ENCODE peak calls at places on chromosomes 6 and 20, in six cellular contexts. One of them, this sample, is unnamed. For H3K9me3 and H3K4me1, the result is how much of the 10 kb centered on the place peaks cover.

GRCh38 chr6:27242589-27243265 is 4.8 kb upstream of the PRSS16 start:
- DNase-seq in neuronal stem cell: no peak
- DNase-seq in ascending aorta: no peak
- DNase-seq in breast epithelium: no peak
- DNase-seq in right cardiac atrium: no peak
- DNase-seq in stomach: no peak
- DNase-seq in this sample: no peak

GRCh38 chr20:20215976-20216727 is 151.8 kb upstream of the INSM1 start:
- DNase-seq in stomach: no peak
- DNase-seq in right cardiac atrium: peak
- DNase-seq in neuronal stem cell: no peak
- DNase-seq in ascending aorta: no peak
- DNase-seq in breast epithelium: no peak
- DNase-seq in this sample: no peak

GRCh38 chr6:95501032-95501904 is 76.1 kb upstream of the MANEA start:
- DNase-seq in stomach: no peak
- DNase-seq in neuronal stem cell: no peak
- DNase-seq in breast epithelium: no peak
- DNase-seq in right cardiac atrium: no peak
- DNase-seq in ascending aorta: no peak
- DNase-seq in this sample: no peak

GRCh38 chr20:22502731-22503191 is 81.6 kb downstream of the FOXA2 start:
- DNase-seq in stomach: no peak
- DNase-seq in ascending aorta: no peak
- DNase-seq in breast epithelium: no peak
- DNase-seq in right cardiac atrium: no peak
- DNase-seq in neuronal stem cell: no peak
- DNase-seq in this sample: no peak

GRCh38 chr6:130431346-130431745 is 65.5 kb downstream of the TMEM200A start:
- DNase-seq in right cardiac atrium: no peak
- DNase-seq in ascending aorta: no peak
- DNase-seq in neuronal stem cell: no peak
- DNase-seq in stomach: no peak
- DNase-seq in breast epithelium: no peak
- DNase-seq in this sample: no peak

GRCh38 chr20:10793741-10794140 is 119.9 kb upstream of the JAG1 start:
- DNase-seq in ascending aorta: no peak
- DNase-seq in neuronal stem cell: no peak
- DNase-seq in breast epithelium: no peak
- DNase-seq in right cardiac atrium: no peak
- DNase-seq in stomach: no peak
- DNase-seq in this sample: no peak

GRCh38 chr6:142763205-142763604 is 181.8 kb downstream of the HIVEP2 start:
- DNase-seq in breast epithelium: no peak
- DNase-seq in stomach: no peak
- DNase-seq in right cardiac atrium: no peak
- DNase-seq in ascending aorta: no peak
- DNase-seq in neuronal stem cell: no peak
- DNase-seq in this sample: no peak

GRCh38 chr20:24721891-24722530 is 227.1 kb upstream of the CST7 start:
- DNase-seq in right cardiac atrium: no peak
- DNase-seq in stomach: no peak
- DNase-seq in breast epithelium: peak
- DNase-seq in ascending aorta: no peak
- DNase-seq in neuronal stem cell: no peak
- DNase-seq in this sample: no peak

GRCh38 chr20:24148372-24148771 is 159.8 kb upstream of the GGTLC1 start:
- DNase-seq in stomach: no peak
- DNase-seq in breast epithelium: no peak
- DNase-seq in right cardiac atrium: no peak
- DNase-seq in ascending aorta: no peak
- DNase-seq in neuronal stem cell: no peak
- DNase-seq in this sample: no peak

GRCh38 chr6:139109558-139109957 is 25.3 kb upstream of the HECA start:
- DNase-seq in right cardiac atrium: no peak
- DNase-seq in breast epithelium: no peak
- DNase-seq in stomach: no peak
- DNase-seq in ascending aorta: no peak
- DNase-seq in neuronal stem cell: no peak
- DNase-seq in this sample: peak

GRCh38 chr20:22795897-22796296 is 211.5 kb upstream of the FOXA2 start:
- DNase-seq in breast epithelium: peak
- DNase-seq in stomach: peak
- DNase-seq in neuronal stem cell: no peak
- DNase-seq in ascending aorta: peak
- DNase-seq in right cardiac atrium: peak
- DNase-seq in this sample: no peak

GRCh38 chr6:84093405-84094049 is 60.0 kb downstream of the MRAP2 start:
- DNase-seq in breast epithelium: no peak
- DNase-seq in stomach: no peak
- DNase-seq in right cardiac atrium: no peak
- DNase-seq in ascending aorta: no peak
- DNase-seq in neuronal stem cell: no peak
- DNase-seq in this sample: no peak

GRCh38 chr20:38927902-38928578 is 1.8 kb downstream of the FAM83D start:
- DNase-seq in neuronal stem cell: no peak
- DNase-seq in breast epithelium: no peak
- DNase-seq in stomach: no peak
- DNase-seq in right cardiac atrium: no peak
- DNase-seq in ascending aorta: no peak
- DNase-seq in this sample: no peak

GRCh38 chr20:63778034-63778752 is 38.6 kb downstream of the SLC2A4RG start:
- DNase-seq in right cardiac atrium: no peak
- DNase-seq in neuronal stem cell: no peak
- DNase-seq in ascending aorta: no peak
- DNase-seq in stomach: no peak
- DNase-seq in breast epithelium: no peak
- DNase-seq in this sample: no peak

GRCh38 chr6:122831511-122831910 is 42.5 kb downstream of the SMPDL3A start:
- DNase-seq in stomach: no peak
- DNase-seq in neuronal stem cell: no peak
- DNase-seq in ascending aorta: no peak
- DNase-seq in right cardiac atrium: no peak
- DNase-seq in breast epithelium: no peak
- DNase-seq in this sample: no peak

GRCh38 chr6:17059022-17059421 is 42.8 kb upstream of the STMND1 start:
- DNase-seq in breast epithelium: no peak
- DNase-seq in stomach: no peak
- DNase-seq in ascending aorta: no peak
- DNase-seq in right cardiac atrium: no peak
- DNase-seq in neuronal stem cell: no peak
- DNase-seq in this sample: no peak

GRCh38 chr6:153150767-153151440 is 19.8 kb upstream of the RGS17 start:
- DNase-seq in right cardiac atrium: no peak
- DNase-seq in ascending aorta: no peak
- DNase-seq in neuronal stem cell: no peak
- DNase-seq in stomach: peak
- DNase-seq in breast epithelium: no peak
- DNase-seq in this sample: no peak

GRCh38 chr6:1380625-1381396 is 8.6 kb upstream of the FOXF2 start:
- DNase-seq in breast epithelium: no peak
- DNase-seq in stomach: no peak
- DNase-seq in right cardiac atrium: no peak
- DNase-seq in ascending aorta: no peak
- DNase-seq in neuronal stem cell: peak
- DNase-seq in this sample: no peak

DNA sequence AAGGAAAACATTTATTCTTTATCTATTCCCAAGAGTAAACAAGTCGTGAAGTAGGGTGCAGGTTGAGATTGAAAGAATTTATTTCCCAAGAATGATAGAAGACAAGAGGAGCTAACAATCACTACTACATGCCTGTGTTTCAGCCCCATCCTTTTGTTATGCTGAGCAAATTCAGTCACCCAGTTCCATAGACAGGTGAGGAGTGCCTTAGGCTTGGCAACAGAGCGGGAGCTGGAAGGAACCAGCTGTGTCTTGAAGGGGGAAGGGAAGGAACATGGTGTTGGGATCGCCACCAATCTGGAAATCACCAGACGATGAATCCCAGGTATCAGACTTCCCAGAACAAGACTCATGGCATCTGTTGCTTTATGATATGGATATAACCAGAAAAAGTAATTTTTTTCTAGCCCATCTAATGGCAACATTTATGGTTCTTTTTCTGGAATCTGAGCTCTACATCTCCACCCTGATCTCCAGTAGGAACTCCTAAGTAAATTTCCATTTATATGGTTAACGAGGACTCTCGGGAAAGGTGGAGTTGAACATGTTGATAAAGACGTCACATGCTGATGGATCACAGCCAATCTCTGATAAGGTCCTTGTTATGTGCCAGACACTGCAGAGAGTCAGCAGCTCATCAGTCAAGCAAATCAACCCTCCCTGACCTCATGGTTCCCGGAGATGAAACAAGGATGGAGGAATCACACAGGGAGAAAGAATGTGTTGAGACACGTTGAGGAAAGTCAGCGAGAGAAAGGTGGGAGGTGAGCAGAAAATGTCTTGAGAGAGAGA is 344.9 kb downstream of the SMOC2 start:
- DNase-seq in breast epithelium: no peak
- DNase-seq in right cardiac atrium: no peak
- DNase-seq in ascending aorta: no peak
- DNase-seq in stomach: no peak
- DNase-seq in neuronal stem cell: no peak
- DNase-seq in this sample: no peak
- H3K9me3 ChIP-seq in breast epithelium: under half
- H3K9me3 ChIP-seq in right cardiac atrium: under half
- H3K9me3 ChIP-seq in ascending aorta: under half
- H3K9me3 ChIP-seq in stomach: under half
- H3K9me3 ChIP-seq in neuronal stem cell: under half
- H3K9me3 ChIP-seq in this sample: under half

GRCh38 chr6:99606670-99607415 is at the start of gene PRDM13:
- DNase-seq in neuronal stem cell: no peak
- DNase-seq in stomach: no peak
- DNase-seq in right cardiac atrium: no peak
- DNase-seq in ascending aorta: no peak
- DNase-seq in breast epithelium: no peak
- DNase-seq in this sample: no peak
- H3K4me1 ChIP-seq in neuronal stem cell: under half
- H3K4me1 ChIP-seq in stomach: under half
- H3K4me1 ChIP-seq in right cardiac atrium: under half
- H3K4me1 ChIP-seq in ascending aorta: under half
- H3K4me1 ChIP-seq in breast epithelium: under half
- H3K4me1 ChIP-seq in this sample: under half

GRCh38 chr20:58307270-58307669 is 2.2 kb upstream of the RAB22A start:
- DNase-seq in stomach: no peak
- DNase-seq in right cardiac atrium: no peak
- DNase-seq in neuronal stem cell: no peak
- DNase-seq in breast epithelium: no peak
- DNase-seq in ascending aorta: no peak
- DNase-seq in this sample: no peak

GRCh38 chr20:58308290-58308679 is 1.2 kb upstream of the RAB22A start:
- DNase-seq in stomach: no peak
- DNase-seq in right cardiac atrium: no peak
- DNase-seq in neuronal stem cell: no peak
- DNase-seq in breast epithelium: no peak
- DNase-seq in ascending aorta: no peak
- DNase-seq in this sample: no peak

GRCh38 chr20:58309607-58310290 is at the start of gene RAB22A:
- DNase-seq in right cardiac atrium: peak
- DNase-seq in neuronal stem cell: peak
- DNase-seq in ascending aorta: peak
- DNase-seq in breast epithelium: peak
- DNase-seq in stomach: peak
- DNase-seq in this sample: peak

GRCh38 chr20:58310291-58310782 is 822 bp downstream of the RAB22A start:
- DNase-seq in ascending aorta: no peak
- DNase-seq in breast epithelium: no peak
- DNase-seq in stomach: no peak
- DNase-seq in neuronal stem cell: no peak
- DNase-seq in right cardiac atrium: no peak
- DNase-seq in this sample: no peak

GRCh38 chr20:58308680-58309527 is 611 bp upstream of the RAB22A start:
- DNase-seq in neuronal stem cell: peak
- DNase-seq in ascending aorta: peak
- DNase-seq in breast epithelium: peak
- DNase-seq in stomach: no peak
- DNase-seq in right cardiac atrium: peak
- DNase-seq in this sample: no peak
- H3K27ac ChIP-seq in neuronal stem cell: no peak
- H3K27ac ChIP-seq in ascending aorta: peak
- H3K27ac ChIP-seq in breast epithelium: peak
- H3K27ac ChIP-seq in stomach: peak
- H3K27ac ChIP-seq in right cardiac atrium: peak
- H3K27ac ChIP-seq in this sample: no peak

DNA sequence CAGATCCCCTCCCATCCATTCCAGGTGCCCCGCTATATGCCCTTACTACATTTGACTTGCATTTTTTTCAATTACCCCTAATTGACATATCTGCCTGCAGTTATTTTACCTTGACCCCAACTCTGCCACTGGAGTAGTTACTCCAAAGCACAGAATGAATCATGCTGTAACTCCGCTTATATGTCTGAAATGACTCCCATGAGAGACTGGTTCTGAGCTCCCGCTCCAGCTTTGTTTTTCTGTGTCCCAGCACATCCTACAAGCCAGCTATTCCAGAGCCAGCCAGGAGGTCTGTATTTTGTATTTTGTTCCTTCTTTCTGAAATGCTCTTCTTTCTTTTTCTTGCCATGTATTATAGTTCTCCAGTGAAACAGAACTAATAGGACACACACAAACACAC is 10.9 kb upstream of the NOX3 start:
- DNase-seq in breast epithelium: no peak
- DNase-seq in neuronal stem cell: no peak
- DNase-seq in ascending aorta: no peak
- DNase-seq in stomach: no peak
- DNase-seq in right cardiac atrium: no peak
- DNase-seq in this sample: no peak
- H3K9me3 ChIP-seq in breast epithelium: under half
- H3K9me3 ChIP-seq in neuronal stem cell: under half
- H3K9me3 ChIP-seq in ascending aorta: under half
- H3K9me3 ChIP-seq in stomach: under half
- H3K9me3 ChIP-seq in right cardiac atrium: under half
- H3K9me3 ChIP-seq in this sample: under half

GRCh38 chr20:5127859-5128409 is 1.1 kb downstream of the CDS2 start:
- DNase-seq in neuronal stem cell: no peak
- DNase-seq in ascending aorta: no peak
- DNase-seq in right cardiac atrium: no peak
- DNase-seq in breast epithelium: no peak
- DNase-seq in stomach: no peak
- DNase-seq in this sample: no peak

GRCh38 chr20:5131502-5131901 is 4.7 kb downstream of the CDS2 start:
- DNase-seq in neuronal stem cell: no peak
- DNase-seq in breast epithelium: no peak
- DNase-seq in stomach: no peak
- DNase-seq in right cardiac atrium: no peak
- DNase-seq in ascending aorta: no peak
- DNase-seq in this sample: no peak

GRCh38 chr20:5128886-5129285 is 2.1 kb downstream of the CDS2 start:
- DNase-seq in ascending aorta: no peak
- DNase-seq in right cardiac atrium: no peak
- DNase-seq in neuronal stem cell: no peak
- DNase-seq in stomach: no peak
- DNase-seq in breast epithelium: no peak
- DNase-seq in this sample: no peak

GRCh38 chr20:5126512-5127203 is at the start of gene CDS2:
- DNase-seq in right cardiac atrium: peak
- DNase-seq in breast epithelium: peak
- DNase-seq in ascending aorta: peak
- DNase-seq in stomach: peak
- DNase-seq in neuronal stem cell: peak
- DNase-seq in this sample: peak

GRCh38 chr20:5127204-5127858 is 523 bp downstream of the CDS2 start:
- DNase-seq in neuronal stem cell: peak
- DNase-seq in ascending aorta: peak
- DNase-seq in stomach: peak
- DNase-seq in right cardiac atrium: peak
- DNase-seq in breast epithelium: peak
- DNase-seq in this sample: no peak
- H3K4me1 ChIP-seq in neuronal stem cell: under half
- H3K4me1 ChIP-seq in ascending aorta: under half
- H3K4me1 ChIP-seq in stomach: under half
- H3K4me1 ChIP-seq in right cardiac atrium: under half
- H3K4me1 ChIP-seq in breast epithelium: under half
- H3K4me1 ChIP-seq in this sample: under half

This sample was measured in iPS DF 6.9.